ENCODE peak calls at places on chromosome 20, in seven cellular contexts. One of them, this sample, is unnamed.

GRCh38 chr20:38338849-38339520 is 7.3 kb upstream of the LBP start:
- DNase-seq in activated T-cell treated with anti-CD3 and anti-CD28 coated beads, Interleukin-2, amount 50 U/mL, for 72 hours: no peak
- DNase-seq in T1000: no peak
- DNase-seq in stimulated activated CD4-positive, alpha-beta T cell treated with anti-CD3 and anti-CD28 coated beads, TNF-alpha, amount 100 ng/mL, for 24 hours: no peak
- DNase-seq in activated CD4-positive, CD25-positive, alpha-beta regulatory T cell: no peak
- DNase-seq in thoracic aorta: no peak
- DNase-seq in HFFc6: peak
- DNase-seq in this sample: peak

GRCh38 chr20:19850190-19850533 is 92.1 kb downstream of the RIN2 start:
- DNase-seq in activated T-cell treated with anti-CD3 and anti-CD28 coated beads, Interleukin-2, amount 50 U/mL, for 72 hours: no peak
- DNase-seq in T1000: no peak
- DNase-seq in stimulated activated CD4-positive, alpha-beta T cell treated with anti-CD3 and anti-CD28 coated beads, TNF-alpha, amount 100 ng/mL, for 24 hours: no peak
- DNase-seq in activated CD4-positive, CD25-positive, alpha-beta regulatory T cell: no peak
- DNase-seq in thoracic aorta: no peak
- DNase-seq in HFFc6: no peak
- DNase-seq in this sample: no peak

GRCh38 chr20:59945175-59945574 is 5.0 kb downstream of the FAM217B start:
- DNase-seq in activated T-cell treated with anti-CD3 and anti-CD28 coated beads, Interleukin-2, amount 50 U/mL, for 72 hours: no peak
- DNase-seq in T1000: no peak
- DNase-seq in stimulated activated CD4-positive, alpha-beta T cell treated with anti-CD3 and anti-CD28 coated beads, TNF-alpha, amount 100 ng/mL, for 24 hours: no peak
- DNase-seq in activated CD4-positive, CD25-positive, alpha-beta regulatory T cell: no peak
- DNase-seq in thoracic aorta: no peak
- DNase-seq in HFFc6: no peak
- DNase-seq in this sample: no peak

GRCh38 chr20:14333734-14334133 is 3.7 kb downstream of the FLRT3 start:
- DNase-seq in activated T-cell treated with anti-CD3 and anti-CD28 coated beads, Interleukin-2, amount 50 U/mL, for 72 hours: no peak
- DNase-seq in T1000: no peak
- DNase-seq in stimulated activated CD4-positive, alpha-beta T cell treated with anti-CD3 and anti-CD28 coated beads, TNF-alpha, amount 100 ng/mL, for 24 hours: no peak
- DNase-seq in activated CD4-positive, CD25-positive, alpha-beta regulatory T cell: no peak
- DNase-seq in thoracic aorta: no peak
- DNase-seq in HFFc6: no peak
- DNase-seq in this sample: no peak

GRCh38 chr20:63032861-63033634 is 26.3 kb upstream of the BHLHE23 start:
- DNase-seq in activated T-cell treated with anti-CD3 and anti-CD28 coated beads, Interleukin-2, amount 50 U/mL, for 72 hours: no peak
- DNase-seq in T1000: no peak
- DNase-seq in stimulated activated CD4-positive, alpha-beta T cell treated with anti-CD3 and anti-CD28 coated beads, TNF-alpha, amount 100 ng/mL, for 24 hours: no peak
- DNase-seq in activated CD4-positive, CD25-positive, alpha-beta regulatory T cell: no peak
- DNase-seq in thoracic aorta: no peak
- DNase-seq in HFFc6: no peak
- DNase-seq in this sample: peak

GRCh38 chr20:62856931-62857619 is 4.5 kb downstream of the TCFL5 start:
- DNase-seq in activated T-cell treated with anti-CD3 and anti-CD28 coated beads, Interleukin-2, amount 50 U/mL, for 72 hours: no peak
- DNase-seq in T1000: no peak
- DNase-seq in stimulated activated CD4-positive, alpha-beta T cell treated with anti-CD3 and anti-CD28 coated beads, TNF-alpha, amount 100 ng/mL, for 24 hours: no peak
- DNase-seq in activated CD4-positive, CD25-positive, alpha-beta regulatory T cell: no peak
- DNase-seq in thoracic aorta: no peak
- DNase-seq in HFFc6: no peak
- DNase-seq in this sample: no peak

GRCh38 chr20:63168861-63169260 is 47.1 kb downstream of the YTHDF1 start:
- DNase-seq in activated T-cell treated with anti-CD3 and anti-CD28 coated beads, Interleukin-2, amount 50 U/mL, for 72 hours: no peak
- DNase-seq in T1000: no peak
- DNase-seq in stimulated activated CD4-positive, alpha-beta T cell treated with anti-CD3 and anti-CD28 coated beads, TNF-alpha, amount 100 ng/mL, for 24 hours: no peak
- DNase-seq in activated CD4-positive, CD25-positive, alpha-beta regulatory T cell: no peak
- DNase-seq in thoracic aorta: no peak
- DNase-seq in HFFc6: no peak
- DNase-seq in this sample: no peak

GRCh38 chr20:11457476-11457875 is 460.2 kb upstream of the BTBD3 start:
- DNase-seq in activated T-cell treated with anti-CD3 and anti-CD28 coated beads, Interleukin-2, amount 50 U/mL, for 72 hours: no peak
- DNase-seq in T1000: no peak
- DNase-seq in stimulated activated CD4-positive, alpha-beta T cell treated with anti-CD3 and anti-CD28 coated beads, TNF-alpha, amount 100 ng/mL, for 24 hours: no peak
- DNase-seq in activated CD4-positive, CD25-positive, alpha-beta regulatory T cell: no peak
- DNase-seq in thoracic aorta: no peak
- DNase-seq in HFFc6: no peak
- DNase-seq in this sample: no peak

GRCh38 chr20:61589055-61589385 is 337.0 kb downstream of the CDH4 start:
- DNase-seq in activated T-cell treated with anti-CD3 and anti-CD28 coated beads, Interleukin-2, amount 50 U/mL, for 72 hours: no peak
- DNase-seq in T1000: no peak
- DNase-seq in stimulated activated CD4-positive, alpha-beta T cell treated with anti-CD3 and anti-CD28 coated beads, TNF-alpha, amount 100 ng/mL, for 24 hours: no peak
- DNase-seq in activated CD4-positive, CD25-positive, alpha-beta regulatory T cell: no peak
- DNase-seq in thoracic aorta: no peak
- DNase-seq in HFFc6: peak
- DNase-seq in this sample: no peak

GRCh38 chr20:31806564-31807355 is 12.4 kb upstream of the MYLK2 start:
- DNase-seq in activated T-cell treated with anti-CD3 and anti-CD28 coated beads, Interleukin-2, amount 50 U/mL, for 72 hours: no peak
- DNase-seq in T1000: no peak
- DNase-seq in stimulated activated CD4-positive, alpha-beta T cell treated with anti-CD3 and anti-CD28 coated beads, TNF-alpha, amount 100 ng/mL, for 24 hours: no peak
- DNase-seq in activated CD4-positive, CD25-positive, alpha-beta regulatory T cell: no peak
- DNase-seq in thoracic aorta: no peak
- DNase-seq in HFFc6: no peak
- DNase-seq in this sample: no peak

GRCh38 chr20:25511183-25511582 is 74.1 kb downstream of the NINL start:
- DNase-seq in activated T-cell treated with anti-CD3 and anti-CD28 coated beads, Interleukin-2, amount 50 U/mL, for 72 hours: no peak
- DNase-seq in T1000: no peak
- DNase-seq in stimulated activated CD4-positive, alpha-beta T cell treated with anti-CD3 and anti-CD28 coated beads, TNF-alpha, amount 100 ng/mL, for 24 hours: no peak
- DNase-seq in activated CD4-positive, CD25-positive, alpha-beta regulatory T cell: no peak
- DNase-seq in thoracic aorta: no peak
- DNase-seq in HFFc6: no peak
- DNase-seq in this sample: no peak

GRCh38 chr20:8790442-8791074 is 278.3 kb upstream of the PLCB4 start:
- DNase-seq in activated T-cell treated with anti-CD3 and anti-CD28 coated beads, Interleukin-2, amount 50 U/mL, for 72 hours: peak
- DNase-seq in T1000: no peak
- DNase-seq in stimulated activated CD4-positive, alpha-beta T cell treated with anti-CD3 and anti-CD28 coated beads, TNF-alpha, amount 100 ng/mL, for 24 hours: no peak
- DNase-seq in activated CD4-positive, CD25-positive, alpha-beta regulatory T cell: no peak
- DNase-seq in thoracic aorta: no peak
- DNase-seq in HFFc6: peak
- DNase-seq in this sample: no peak

GRCh38 chr20:51985013-51985415 is 182.7 kb upstream of the SALL4 start:
- DNase-seq in activated T-cell treated with anti-CD3 and anti-CD28 coated beads, Interleukin-2, amount 50 U/mL, for 72 hours: no peak
- DNase-seq in T1000: peak
- DNase-seq in stimulated activated CD4-positive, alpha-beta T cell treated with anti-CD3 and anti-CD28 coated beads, TNF-alpha, amount 100 ng/mL, for 24 hours: no peak
- DNase-seq in activated CD4-positive, CD25-positive, alpha-beta regulatory T cell: no peak
- DNase-seq in thoracic aorta: no peak
- DNase-seq in HFFc6: peak
- DNase-seq in this sample: no peak

GRCh38 chr20:21361266-21361665 is 36.1 kb downstream of the NKX2-4 start:
- DNase-seq in activated T-cell treated with anti-CD3 and anti-CD28 coated beads, Interleukin-2, amount 50 U/mL, for 72 hours: no peak
- DNase-seq in T1000: no peak
- DNase-seq in stimulated activated CD4-positive, alpha-beta T cell treated with anti-CD3 and anti-CD28 coated beads, TNF-alpha, amount 100 ng/mL, for 24 hours: no peak
- DNase-seq in activated CD4-positive, CD25-positive, alpha-beta regulatory T cell: no peak
- DNase-seq in thoracic aorta: no peak
- DNase-seq in HFFc6: no peak
- DNase-seq in this sample: no peak

GRCh38 chr20:25310268-25310920 is 62.5 kb downstream of the PYGB start:
- DNase-seq in activated T-cell treated with anti-CD3 and anti-CD28 coated beads, Interleukin-2, amount 50 U/mL, for 72 hours: peak
- DNase-seq in T1000: peak
- DNase-seq in stimulated activated CD4-positive, alpha-beta T cell treated with anti-CD3 and anti-CD28 coated beads, TNF-alpha, amount 100 ng/mL, for 24 hours: peak
- DNase-seq in activated CD4-positive, CD25-positive, alpha-beta regulatory T cell: peak
- DNase-seq in thoracic aorta: no peak
- DNase-seq in HFFc6: peak
- DNase-seq in this sample: no peak